ENCODE peak calls at places on chromosomes 13 and 19, in six cellular contexts. One of them, this sample, is unnamed.
A peak's percentile ranks its signal among the peaks of the same experiment; 100 is the strongest.

GRCh38 chr19:28184997-28185396 is 1028.0 kb downstream of the UQCRFS1 start:
- DNase-seq in ovary: no peak
- DNase-seq in tibial nerve: no peak
- DNase-seq in upper lobe of left lung: no peak
- DNase-seq in A549: peak; percentile 16
- DNase-seq in sigmoid colon: no peak
- DNase-seq in this sample: no peak

GRCh38 chr13:94112227-94112626 is 367.3 kb downstream of the DCT start:
- DNase-seq in tibial nerve: peak; percentile 40
- DNase-seq in ovary: no peak
- DNase-seq in sigmoid colon: no peak
- DNase-seq in A549: peak; percentile 4
- DNase-seq in upper lobe of left lung: no peak
- DNase-seq in this sample: no peak

GRCh38 chr13:70817571-70817970 is 709.3 kb upstream of the KLHL1 start:
- DNase-seq in ovary: no peak
- DNase-seq in sigmoid colon: no peak
- DNase-seq in upper lobe of left lung: no peak
- DNase-seq in A549: no peak
- DNase-seq in tibial nerve: no peak
- DNase-seq in this sample: no peak

GRCh38 chr13:25286308-25286968 is 850 bp downstream of the MTMR6 start:
- DNase-seq in ovary: no peak
- DNase-seq in tibial nerve: peak; percentile 35
- DNase-seq in sigmoid colon: no peak
- DNase-seq in A549: no peak
- DNase-seq in upper lobe of left lung: peak; percentile 62
- DNase-seq in this sample: no peak

GRCh38 chr19:13428352-13428751 is 77.9 kb downstream of the CACNA1A start:
- DNase-seq in tibial nerve: peak; percentile 4
- DNase-seq in ovary: no peak
- DNase-seq in sigmoid colon: no peak
- DNase-seq in upper lobe of left lung: no peak
- DNase-seq in A549: no peak
- DNase-seq in this sample: no peak

GRCh38 chr19:38666662-38667448 is 19.4 kb downstream of the ACTN4 start:
- DNase-seq in ovary: no peak
- DNase-seq in A549: peak; percentile 87
- DNase-seq in sigmoid colon: no peak
- DNase-seq in upper lobe of left lung: no peak
- DNase-seq in tibial nerve: no peak
- DNase-seq in this sample: no peak

GRCh38 chr13:75685239-75685697 is 49.1 kb downstream of the LMO7 start:
- DNase-seq in sigmoid colon: no peak
- DNase-seq in tibial nerve: no peak
- DNase-seq in A549: peak; percentile 52
- DNase-seq in upper lobe of left lung: no peak
- DNase-seq in ovary: no peak
- DNase-seq in this sample: no peak

GRCh38 chr19:30146346-30146745 is 204.3 kb downstream of the URI1 start:
- DNase-seq in upper lobe of left lung: no peak
- DNase-seq in ovary: no peak
- DNase-seq in tibial nerve: no peak
- DNase-seq in sigmoid colon: no peak
- DNase-seq in A549: no peak
- DNase-seq in this sample: no peak

GRCh38 chr19:48573163-48573505 is 21.2 kb downstream of the SULT2B1 start:
- DNase-seq in A549: no peak
- DNase-seq in tibial nerve: no peak
- DNase-seq in upper lobe of left lung: no peak
- DNase-seq in ovary: no peak
- DNase-seq in sigmoid colon: no peak
- DNase-seq in this sample: no peak

GRCh38 chr13:28355822-28356371 is 139.0 kb downstream of the FLT1 start:
- DNase-seq in upper lobe of left lung: no peak
- DNase-seq in A549: no peak
- DNase-seq in tibial nerve: no peak
- DNase-seq in ovary: no peak
- DNase-seq in sigmoid colon: no peak
- DNase-seq in this sample: no peak

GRCh38 chr13:88217372-88217771 is 546.2 kb downstream of the SLITRK5 start:
- DNase-seq in sigmoid colon: no peak
- DNase-seq in tibial nerve: no peak
- DNase-seq in ovary: no peak
- DNase-seq in A549: no peak
- DNase-seq in upper lobe of left lung: no peak
- DNase-seq in this sample: no peak

GRCh38 chr13:78714717-78715116 is 55.8 kb upstream of the OBI1 start:
- DNase-seq in ovary: no peak
- DNase-seq in upper lobe of left lung: no peak
- DNase-seq in sigmoid colon: no peak
- DNase-seq in A549: no peak
- DNase-seq in tibial nerve: no peak
- DNase-seq in this sample: no peak

GRCh38 chr19:36577271-36577996 is 4.3 kb upstream of the ZNF529 start:
- DNase-seq in upper lobe of left lung: no peak
- DNase-seq in ovary: no peak
- DNase-seq in sigmoid colon: no peak
- DNase-seq in A549: no peak
- DNase-seq in tibial nerve: no peak
- DNase-seq in this sample: no peak

GRCh38 chr19:19591133-19591825 is 27.2 kb downstream of the PBX4 start:
- DNase-seq in tibial nerve: peak; percentile 15
- DNase-seq in ovary: no peak
- DNase-seq in A549: peak; percentile 58
- DNase-seq in upper lobe of left lung: peak; percentile 77
- DNase-seq in sigmoid colon: no peak
- DNase-seq in this sample: no peak

GRCh38 chr13:98842074-98842473 is 89.6 kb upstream of the SLC15A1 start:
- DNase-seq in ovary: no peak
- DNase-seq in tibial nerve: no peak
- DNase-seq in upper lobe of left lung: no peak
- DNase-seq in A549: no peak
- DNase-seq in sigmoid colon: no peak
- DNase-seq in this sample: no peak

GRCh38 chr19:17779281-17779930 is 15.5 kb upstream of the B3GNT3 start:
- DNase-seq in tibial nerve: peak; percentile 52
- DNase-seq in ovary: peak; percentile 46
- DNase-seq in A549: peak; percentile 90
- DNase-seq in sigmoid colon: no peak
- DNase-seq in upper lobe of left lung: peak; percentile 52
- DNase-seq in this sample: no peak

GRCh38 chr13:25766576-25766975 is 285.2 kb downstream of the SHISA2 start:
- DNase-seq in sigmoid colon: no peak
- DNase-seq in tibial nerve: no peak
- DNase-seq in ovary: no peak
- DNase-seq in upper lobe of left lung: no peak
- DNase-seq in A549: no peak
- DNase-seq in this sample: no peak

GRCh38 chr13:25300861-25301346 is 521 bp upstream of the NUP58 start:
- DNase-seq in upper lobe of left lung: peak; percentile 25
- DNase-seq in tibial nerve: no peak
- DNase-seq in A549: no peak
- DNase-seq in ovary: peak; percentile 28
- DNase-seq in sigmoid colon: peak; percentile 71
- DNase-seq in this sample: peak; percentile 66

GRCh38 chr19:45677351-45678230 is 9.6 kb downstream of the GIPR start:
- DNase-seq in ovary: no peak
- DNase-seq in upper lobe of left lung: peak; percentile 97
- DNase-seq in A549: peak; percentile 97
- DNase-seq in tibial nerve: peak; percentile 43
- DNase-seq in sigmoid colon: no peak
- DNase-seq in this sample: peak; percentile 88

GRCh38 chr13:41268764-41269163 is 5.4 kb upstream of the MTRF1 start:
- DNase-seq in ovary: no peak
- DNase-seq in sigmoid colon: no peak
- DNase-seq in A549: peak; percentile 56
- DNase-seq in upper lobe of left lung: no peak
- DNase-seq in tibial nerve: no peak
- DNase-seq in this sample: no peak
- TF ChIP-seq CTCF in ovary: no peak
- TF ChIP-seq CTCF in sigmoid colon: no peak
- TF ChIP-seq CTCF in A549: no peak
- TF ChIP-seq CTCF in upper lobe of left lung: no peak
- TF ChIP-seq CTCF in tibial nerve: no peak
- TF ChIP-seq CTCF in this sample: no peak

GRCh38 chr19:50356691-50357177 is 8.7 kb downstream of the NAPSA start:
- DNase-seq in upper lobe of left lung: no peak
- DNase-seq in tibial nerve: no peak
- DNase-seq in A549: no peak
- DNase-seq in ovary: no peak
- DNase-seq in sigmoid colon: no peak
- DNase-seq in this sample: no peak

GRCh38 chr19:50361290-50362029 is 4.0 kb downstream of the NAPSA start:
- DNase-seq in tibial nerve: no peak
- DNase-seq in ovary: no peak
- DNase-seq in A549: peak; percentile 66
- DNase-seq in sigmoid colon: no peak
- DNase-seq in upper lobe of left lung: peak; percentile 79
- DNase-seq in this sample: no peak

GRCh38 chr19:50359432-50359818 is 6.0 kb downstream of the NAPSA start:
- DNase-seq in upper lobe of left lung: no peak
- DNase-seq in tibial nerve: no peak
- DNase-seq in A549: no peak
- DNase-seq in ovary: no peak
- DNase-seq in sigmoid colon: no peak
- DNase-seq in this sample: no peak

GRCh38 chr19:50357178-50358100 is 8.0 kb downstream of the NAPSA start:
- DNase-seq in ovary: peak; percentile 69
- DNase-seq in tibial nerve: peak; percentile 83
- DNase-seq in upper lobe of left lung: peak; percentile 83
- DNase-seq in A549: peak; percentile 82
- DNase-seq in sigmoid colon: peak; percentile 90
- DNase-seq in this sample: peak; percentile 87

GRCh38 chr19:50358483-50359431 is 6.7 kb downstream of the NAPSA start:
- DNase-seq in tibial nerve: no peak
- DNase-seq in A549: no peak
- DNase-seq in upper lobe of left lung: peak; percentile 61
- DNase-seq in ovary: peak; percentile 75
- DNase-seq in sigmoid colon: peak; percentile 77
- DNase-seq in this sample: no peak
- TF ChIP-seq EP300 in tibial nerve: no peak
- TF ChIP-seq EP300 in A549: no peak
- TF ChIP-seq EP300 in upper lobe of left lung: no peak
- TF ChIP-seq EP300 in ovary: no peak
- TF ChIP-seq EP300 in sigmoid colon: no peak
- TF ChIP-seq EP300 in this sample: no peak

GRCh38 chr19:40303765-40304164 is 18.6 kb upstream of the AKT2 start:
- DNase-seq in A549: no peak
- DNase-seq in upper lobe of left lung: no peak
- DNase-seq in ovary: no peak
- DNase-seq in sigmoid colon: no peak
- DNase-seq in tibial nerve: no peak
- DNase-seq in this sample: no peak
- TF ChIP-seq CTCF in A549: no peak
- TF ChIP-seq CTCF in upper lobe of left lung: no peak
- TF ChIP-seq CTCF in ovary: no peak
- TF ChIP-seq CTCF in sigmoid colon: no peak
- TF ChIP-seq CTCF in tibial nerve: no peak
- TF ChIP-seq CTCF in this sample: no peak

GRCh38 chr19:6057651-6058365 is 52.5 kb downstream of the RFX2 start:
- DNase-seq in A549: no peak
- DNase-seq in ovary: no peak
- DNase-seq in tibial nerve: no peak
- DNase-seq in sigmoid colon: no peak
- DNase-seq in upper lobe of left lung: no peak
- DNase-seq in this sample: no peak

GRCh38 chr19:6058411-6059201 is 51.7 kb downstream of the RFX2 start:
- DNase-seq in ovary: no peak
- DNase-seq in upper lobe of left lung: no peak
- DNase-seq in sigmoid colon: no peak
- DNase-seq in tibial nerve: no peak
- DNase-seq in A549: no peak
- DNase-seq in this sample: peak; percentile 62

GRCh38 chr19:6055013-6055795 is 55.1 kb downstream of the RFX2 start:
- DNase-seq in upper lobe of left lung: no peak
- DNase-seq in A549: no peak
- DNase-seq in tibial nerve: no peak
- DNase-seq in ovary: no peak
- DNase-seq in sigmoid colon: no peak
- DNase-seq in this sample: peak; percentile 17

GRCh38 chr19:6056282-6056741 is 54.0 kb downstream of the RFX2 start:
- DNase-seq in A549: peak; percentile 32
- DNase-seq in upper lobe of left lung: no peak
- DNase-seq in ovary: no peak
- DNase-seq in tibial nerve: no peak
- DNase-seq in sigmoid colon: no peak
- DNase-seq in this sample: no peak

DNA sequence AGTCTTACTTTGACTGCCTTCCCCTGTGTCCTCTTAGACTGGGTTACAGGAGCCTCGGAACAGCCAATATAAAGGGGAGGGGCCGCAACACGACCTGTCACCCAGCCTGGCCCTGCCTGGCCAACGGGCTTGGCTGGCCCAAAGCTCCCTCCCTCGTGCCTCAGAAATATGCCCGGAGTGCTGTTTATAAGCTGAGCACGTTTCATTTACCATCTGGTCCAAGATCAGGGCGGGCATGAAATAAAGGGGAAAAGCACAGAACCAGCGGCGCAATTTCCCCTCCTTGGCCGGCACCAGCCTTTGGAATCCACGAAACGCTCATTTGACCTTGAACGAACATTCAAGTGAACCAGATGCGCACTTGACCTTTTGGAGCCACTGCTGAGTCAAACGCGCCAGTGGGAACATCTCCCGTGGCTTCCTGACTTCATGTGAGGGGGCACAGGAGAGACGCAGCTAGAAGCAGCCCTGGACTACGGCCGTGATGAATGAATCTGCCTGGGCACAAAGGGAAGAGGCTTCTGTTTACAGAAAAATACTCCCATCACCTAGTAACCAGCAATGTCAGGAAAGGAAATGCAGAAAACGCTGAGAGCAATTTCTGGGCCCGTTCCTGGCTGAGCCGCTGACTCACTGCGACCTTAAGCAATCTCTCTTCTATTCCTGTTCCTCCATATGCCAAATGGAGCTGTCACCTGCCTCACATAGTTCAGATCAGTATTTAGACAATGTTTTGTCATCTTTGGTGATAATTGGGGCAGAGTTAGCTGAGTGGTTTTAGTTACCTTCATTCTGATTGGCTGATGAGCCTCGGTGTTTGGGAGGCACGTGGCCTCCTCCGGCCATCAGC is 53.3 kb downstream of the RFX2 start:
- DNase-seq in ovary: peak; percentile 83
- DNase-seq in sigmoid colon: peak; percentile 94
- DNase-seq in tibial nerve: peak; percentile 80
- DNase-seq in upper lobe of left lung: peak; percentile 77
- DNase-seq in A549: peak; percentile 86
- DNase-seq in this sample: peak; percentile 94
- TF ChIP-seq EP300 in ovary: no peak
- TF ChIP-seq EP300 in sigmoid colon: peak; percentile 83
- TF ChIP-seq EP300 in tibial nerve: peak; percentile 23
- TF ChIP-seq EP300 in upper lobe of left lung: peak; percentile 75
- TF ChIP-seq EP300 in A549: no peak
- TF ChIP-seq EP300 in this sample: no peak